ENCODE peak calls at places on chromosomes 7 and 10, in ten cellular contexts. D, X, T, G, C, M, V, Y, L and U are unnamed samples.

GRCh38 chr7:129843982-129844840 is 108.5 kb downstream of the UBE2H start:
- DNase-seq in D (no peak), X (no peak), T (no peak), G (no peak), C (no peak), M (no peak), V (peak; percentile 46), Y (no peak), L (no peak), U (no peak)

GRCh38 chr7:91239772-91240171 is 24.5 kb upstream of the FZD1 start:
- DNase-seq in D (no peak), X (no peak), T (no peak), G (no peak), C (no peak), M (no peak), V (no peak), Y (no peak), L (no peak), U (no peak)

GRCh38 chr10:35447693-35448407 is 111.5 kb downstream of the CCNY start:
- DNase-seq in D (peak; percentile 39), X (no peak), T (peak; percentile 49), G (no peak), C (no peak), M (peak; percentile 40), V (peak; percentile 75), Y (peak; percentile 67), L (no peak), U (no peak)

GRCh38 chr7:142098004-142098403 is 13.5 kb upstream of the MGAM2 start:
- DNase-seq in D (no peak), X (no peak), T (no peak), G (no peak), C (no peak), M (no peak), V (no peak), Y (no peak), L (no peak), U (no peak)

GRCh38 chr7:157584420-157584819 is 247.6 kb downstream of the DNAJB6 start:
- DNase-seq in D (no peak), X (no peak), T (no peak), G (no peak), C (no peak), M (no peak), V (no peak), Y (no peak), L (no peak), U (no peak)

GRCh38 chr7:112452102-112452888 is 2.0 kb downstream of the IFRD1 start:
- DNase-seq in D (peak; percentile 81), X (peak; percentile 88), T (peak; percentile 33), G (no peak), C (peak; percentile 69), M (peak; percentile 20), V (peak; percentile 52), Y (peak; percentile 31), L (peak; percentile 65), U (no peak)

GRCh38 chr10:124731551-124731950 is 12.6 kb downstream of the FAM53B start:
- DNase-seq in D (no peak), X (no peak), T (no peak), G (no peak), C (no peak), M (no peak), V (no peak), Y (no peak), L (no peak), U (no peak)

GRCh38 chr10:1552881-1553595 is 184.3 kb downstream of the ADARB2 start:
- DNase-seq in D (no peak), X (peak; percentile 15), T (peak; percentile 1), G (no peak), C (no peak), M (no peak), V (no peak), Y (no peak), L (no peak), U (no peak)

GRCh38 chr10:87613766-87614165 is 45.9 kb upstream of the PAPSS2 start:
- DNase-seq in D (no peak), X (no peak), T (no peak), G (no peak), C (no peak), M (no peak), V (no peak), Y (no peak), L (no peak), U (no peak)

GRCh38 chr7:55522268-55522902 is 49.9 kb downstream of the VOPP1 start:
- DNase-seq in D (no peak), X (no peak), T (no peak), G (no peak), C (no peak), M (no peak), V (no peak), Y (no peak), L (no peak), U (no peak)

GRCh38 chr7:134941185-134941900 is 45.0 kb upstream of the AGBL3 start:
- DNase-seq in D (no peak), X (no peak), T (no peak), G (peak; percentile 38), C (no peak), M (no peak), V (peak; percentile 69), Y (peak; percentile 83), L (no peak), U (no peak)